ENCODE peak calls at places on chromosomes 3 and 15, in eight cellular contexts. D, M, J, S, L, W, C and X are unnamed samples.

GRCh38 chr3:114213262-114213668 is 24.1 kb downstream of the ZNF80 start:
- DNase-seq in D (no peak), M (no peak), J (no peak), S (peak; percentile 81), L (no peak), W (no peak), C (peak; percentile 62), X (no peak)

GRCh38 chr3:194320100-194320499 is 31.0 kb downstream of the CPN2 start:
- DNase-seq in D (no peak), M (no peak), J (peak; percentile 50), S (no peak), L (no peak), W (no peak), C (no peak), X (no peak)

GRCh38 chr3:71485903-71486302 is 97.6 kb downstream of the FOXP1 start:
- DNase-seq in D (no peak), M (no peak), J (no peak), S (no peak), L (no peak), W (no peak), C (no peak), X (no peak)

GRCh38 chr15:87777054-87777498 is 479.5 kb downstream of the NTRK3 start:
- DNase-seq in D (no peak), M (no peak), J (no peak), S (peak; percentile 81), L (no peak), W (peak; percentile 22), C (peak; percentile 92), X (no peak)

GRCh38 chr15:82944840-82945239 is 7.7 kb downstream of the HOMER2 start:
- DNase-seq in D (no peak), M (no peak), J (no peak), S (no peak), L (no peak), W (no peak), C (peak; percentile 71), X (no peak)

GRCh38 chr3:17752441-17752840 is 10.0 kb upstream of the TBC1D5 start:
- DNase-seq in D (no peak), M (no peak), J (no peak), S (no peak), L (no peak), W (no peak), C (no peak), X (no peak)

GRCh38 chr3:177830411-177830849 is 633.1 kb upstream of the TBL1XR1 start:
- DNase-seq in D (no peak), M (no peak), J (no peak), S (peak; percentile 82), L (peak; percentile 70), W (no peak), C (peak; percentile 92), X (no peak)

GRCh38 chr15:44541282-44541958 is 4.5 kb downstream of the EIF3J start:
- DNase-seq in D (no peak), M (no peak), J (peak; percentile 16), S (peak; percentile 65), L (no peak), W (no peak), C (peak; percentile 87), X (no peak)

GRCh38 chr15:70539912-70540520 is 223.3 kb downstream of the UACA start:
- DNase-seq in D (no peak), M (peak; percentile 44), J (no peak), S (no peak), L (peak; percentile 25), W (no peak), C (no peak), X (no peak)

DNA sequence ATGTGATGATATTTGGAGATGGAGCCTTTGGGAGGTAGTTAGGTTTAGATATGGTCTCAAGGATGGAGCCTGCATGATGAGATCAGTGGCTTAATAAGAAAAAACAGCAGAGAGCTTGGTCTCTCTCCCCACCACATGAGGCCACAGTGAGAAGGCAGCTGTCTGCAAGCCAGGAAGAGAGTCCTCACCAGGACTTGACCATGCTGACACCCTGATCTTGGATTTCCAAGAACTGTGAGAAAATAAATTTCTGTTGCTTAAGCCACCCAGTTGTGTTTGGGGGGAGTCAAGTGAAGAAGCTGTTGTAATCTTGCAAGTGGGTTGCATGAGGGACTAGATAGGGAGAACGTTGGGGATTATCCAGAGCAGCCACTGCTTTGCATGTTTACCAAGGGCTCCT is 62.3 kb upstream of the TNFAIP8L3 start:
- DNase-seq in D (no peak), M (no peak), J (no peak), S (no peak), L (no peak), W (no peak), C (no peak), X (no peak)
- TF ChIP-seq CTCF in D (no peak), M (no peak), J (no peak), S (no peak), L (no peak), W (no peak), C (no peak), X (no peak)

GRCh38 chr3:180294282-180295027 is 257.7 kb upstream of the PEX5L start:
- DNase-seq in D (no peak), M (no peak), J (no peak), S (no peak), L (no peak), W (no peak), C (no peak), X (no peak)
- H3K4me3 ChIP-seq in D (no peak overlapping the region), M (no peak overlapping the region), J (no peak overlapping the region), S (no peak overlapping the region), L (no peak overlapping the region), W (no peak overlapping the region), C (no peak overlapping the region), X (no peak overlapping the region)

GRCh38 chr15:73364070-73364469 is 4.7 kb downstream of the HCN4 start:
- DNase-seq in D (no peak), M (no peak), J (no peak), S (no peak), L (no peak), W (no peak), C (no peak), X (no peak)

GRCh38 chr15:73368301-73369072 is at the start of gene HCN4:
- DNase-seq in D (no peak), M (no peak), J (no peak), S (no peak), L (no peak), W (no peak), C (no peak), X (no peak)

GRCh38 chr15:73369073-73369694 is 426 bp upstream of the HCN4 start:
- DNase-seq in D (no peak), M (no peak), J (no peak), S (no peak), L (no peak), W (no peak), C (no peak), X (no peak)

GRCh38 chr15:73367624-73368300 is 996 bp downstream of the HCN4 start:
- DNase-seq in D (no peak), M (no peak), J (no peak), S (no peak), L (no peak), W (no peak), C (no peak), X (no peak)

GRCh38 chr15:73366766-73367623 is 1.8 kb downstream of the HCN4 start:
- DNase-seq in D (no peak), M (no peak), J (no peak), S (no peak), L (no peak), W (no peak), C (no peak), X (no peak)
- TF ChIP-seq CTCF in D (no peak), M (no peak), J (no peak), S (no peak), L (no peak), W (no peak), C (no peak), X (no peak)

GRCh38 chr3:182544542-182544941 is 248.8 kb upstream of the ATP11B start:
- DNase-seq in D (no peak), M (no peak), J (no peak), S (no peak), L (no peak), W (no peak), C (no peak), X (no peak)
- H3K4me3 ChIP-seq in D (no peak overlapping the region), M (no peak overlapping the region), J (no peak overlapping the region), S (no peak overlapping the region), L (no peak overlapping the region), W (no peak overlapping the region), C (no peak overlapping the region), X (no peak overlapping the region)

GRCh38 chr15:71575474-71576045 is 234.8 kb upstream of the NR2E3 start:
- DNase-seq in D (no peak), M (no peak), J (peak; percentile 10), S (no peak), L (no peak), W (no peak), C (no peak), X (no peak)
- TF ChIP-seq CTCF in D (peak; percentile 28), M (no peak), J (peak; percentile 63), S (peak; percentile 53), L (peak; percentile 31), W (no peak), C (peak; percentile 41), X (peak; percentile 50)

GRCh38 chr3:115627180-115628074 is 4.1 kb downstream of the GAP43 start:
- DNase-seq in D (no peak), M (no peak), J (no peak), S (no peak), L (no peak), W (no peak), C (no peak), X (no peak)
- H3K4me3 ChIP-seq in D (no peak overlapping the region), M (no peak overlapping the region), J (no peak overlapping the region), S (no peak overlapping the region), L (no peak overlapping the region), W (no peak overlapping the region), C (no peak overlapping the region), X (no peak overlapping the region)

GRCh38 chr15:73865904-73866303 is 7.5 kb upstream of the TBC1D21 start:
- DNase-seq in D (no peak), M (no peak), J (no peak), S (no peak), L (no peak), W (no peak), C (no peak), X (no peak)
- TF ChIP-seq CTCF in D (no peak), M (no peak), J (no peak), S (no peak), L (no peak), W (no peak), C (no peak), X (no peak)

GRCh38 chr3:186785517-186786018 is 2.2 kb downstream of the EIF4A2 start:
- DNase-seq in D (no peak), M (no peak), J (no peak), S (no peak), L (no peak), W (no peak), C (no peak), X (no peak)
- H3K4me3 ChIP-seq in D (peak overlapping the region; percentile 77), M (peak overlapping the region; percentile 94), J (peak overlapping the region; percentile 95), S (peak overlapping the region; percentile 62), L (peak overlapping the region; percentile 88), W (peak overlapping the region; percentile 98), C (peak overlapping the region; percentile 99), X (peak overlapping the region; percentile 96)